ENCODE peak calls at places on chromosomes 12 and 14, in seven cellular contexts. V is IMR-90, I is A549, R is PC-3, Q is transverse colon, A is suprapubic skin, T is heart left ventricle. F is an unnamed sample. For H3K4me1, the result is how much of the 10 kb centered on the place peaks cover.

GRCh38 chr14:56199095-56199975 is 81.1 kb downstream of the PELI2 start:
- DNase-seq in V (peak), I (peak), R (no peak), Q (no peak), A (no peak), T (peak), F (no peak)

GRCh38 chr14:20386276-20386855 is 26.9 kb downstream of the TEP1 start:
- DNase-seq in V (no peak), I (no peak), R (no peak), Q (no peak), A (no peak), T (no peak), F (no peak)

GRCh38 chr12:31407562-31407961 is 81.6 kb upstream of the SINHCAF start:
- DNase-seq in V (no peak), I (no peak), R (no peak), Q (no peak), A (no peak), T (no peak), F (no peak)

GRCh38 chr14:59282366-59282765 is 93.9 kb downstream of the DAAM1 start:
- DNase-seq in V (peak), I (no peak), R (peak), Q (no peak), A (no peak), T (no peak), F (no peak)

GRCh38 chr14:106845286-106846087 is 1319.1 kb downstream of the TMEM121 start:
- DNase-seq in V (no peak), I (peak), R (peak), Q (peak), A (no peak), T (no peak), F (no peak)

GRCh38 chr14:50954811-50955372 is 10.6 kb upstream of the PYGL start:
- DNase-seq in V (peak), I (peak), R (peak), Q (no peak), A (no peak), T (no peak), F (no peak)

GRCh38 chr12:111169032-111169431 is 199.9 kb downstream of the PHETA1 start:
- DNase-seq in V (no peak), I (no peak), R (no peak), Q (no peak), A (no peak), T (no peak), F (no peak)

GRCh38 chr14:102094101-102094500 is 7.3 kb upstream of the HSP90AA1 start:
- DNase-seq in V (no peak), I (no peak), R (no peak), Q (no peak), A (no peak), T (no peak), F (no peak)

GRCh38 chr12:39357046-39357445 is 85.9 kb downstream of the KIF21A start:
- DNase-seq in V (no peak), I (no peak), R (no peak), Q (no peak), A (no peak), T (no peak), F (no peak)

GRCh38 chr14:87405563-87405962 is 587.4 kb downstream of the GALC start:
- DNase-seq in V (no peak), I (no peak), R (no peak), Q (no peak), A (no peak), T (no peak), F (no peak)

GRCh38 chr14:101508948-101509729 is 52.2 kb upstream of the DIO3 start:
- DNase-seq in V (no peak), I (no peak), R (no peak), Q (no peak), A (peak), T (no peak), F (no peak)

GRCh38 chr14:99791476-99792283 is 1.5 kb upstream of the EML1 start:
- DNase-seq in V (no peak), I (no peak), R (no peak), Q (no peak), A (peak), T (no peak), F (no peak)

GRCh38 chr12:72081787-72082186 is 143.1 kb downstream of the TPH2 start:
- DNase-seq in V (no peak), I (no peak), R (no peak), Q (no peak), A (no peak), T (no peak), F (no peak)

GRCh38 chr12:131093971-131094830 is 140.5 kb downstream of the ADGRD1 start:
- DNase-seq in V (no peak), I (no peak), R (no peak), Q (peak), A (peak), T (peak), F (no peak)

GRCh38 chr14:65287264-65288131 is 125.0 kb upstream of the FUT8 start:
- DNase-seq in V (no peak), I (no peak), R (no peak), Q (peak), A (no peak), T (no peak), F (no peak)

GRCh38 chr14:39948235-39948634 is 516.0 kb upstream of the FBXO33 start:
- DNase-seq in V (no peak), I (no peak), R (no peak), Q (no peak), A (no peak), T (no peak), F (no peak)

GRCh38 chr14:51744372-51745150 is 92.9 kb downstream of the FRMD6 start:
- DNase-seq in V (no peak), I (no peak), R (no peak), Q (no peak), A (no peak), T (no peak), F (no peak)

GRCh38 chr12:21989819-21990412 is 48.7 kb upstream of the ABCC9 start:
- DNase-seq in V (peak), I (no peak), R (peak), Q (no peak), A (no peak), T (no peak), F (no peak)

GRCh38 chr12:69987453-69988102 is 162.6 kb downstream of the MYRFL start:
- DNase-seq in V (peak), I (peak), R (peak), Q (peak), A (no peak), T (no peak), F (no peak)

GRCh38 chr12:3000548-3001275 is 41.5 kb downstream of the TEAD4 start:
- DNase-seq in V (no peak), I (peak), R (no peak), Q (no peak), A (no peak), T (no peak), F (no peak)

GRCh38 chr12:3004655-3005565 is 45.7 kb downstream of the TEAD4 start:
- DNase-seq in V (no peak), I (peak), R (no peak), Q (no peak), A (no peak), T (no peak), F (no peak)

GRCh38 chr12:3005736-3006135 is 46.5 kb downstream of the TEAD4 start:
- DNase-seq in V (peak), I (no peak), R (peak), Q (no peak), A (no peak), T (no peak), F (no peak)

GRCh38 chr12:3002636-3003035 is 43.4 kb downstream of the TEAD4 start:
- DNase-seq in V (no peak), I (no peak), R (no peak), Q (no peak), A (no peak), T (no peak), F (no peak)

DNA sequence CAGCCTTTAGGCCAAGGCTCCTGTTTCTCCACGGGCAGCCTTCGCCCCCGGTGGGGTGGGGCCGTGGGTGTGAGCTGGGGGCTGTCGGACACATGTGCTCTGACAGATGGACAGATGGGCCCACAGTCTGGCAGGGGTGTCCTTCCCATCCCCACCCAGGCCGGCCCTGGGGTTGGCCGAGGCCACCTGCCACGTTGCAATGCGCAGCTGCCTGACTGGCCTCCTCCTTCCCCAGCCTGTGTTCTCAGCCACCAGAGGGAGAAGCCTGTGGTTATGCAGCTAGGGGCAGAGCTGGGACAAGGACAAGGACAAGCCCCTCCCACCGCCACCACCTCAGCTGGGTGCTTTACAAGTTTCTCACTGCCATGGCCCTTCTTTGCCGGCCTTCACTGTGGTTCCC is 44.4 kb downstream of the TEAD4 start:
- DNase-seq in V (no peak), I (no peak), R (no peak), Q (no peak), A (no peak), T (no peak), F (no peak)
- H3K27ac ChIP-seq in V (no peak), I (no peak), R (no peak), Q (no peak), A (no peak), T (no peak), F (no peak)

DNA sequence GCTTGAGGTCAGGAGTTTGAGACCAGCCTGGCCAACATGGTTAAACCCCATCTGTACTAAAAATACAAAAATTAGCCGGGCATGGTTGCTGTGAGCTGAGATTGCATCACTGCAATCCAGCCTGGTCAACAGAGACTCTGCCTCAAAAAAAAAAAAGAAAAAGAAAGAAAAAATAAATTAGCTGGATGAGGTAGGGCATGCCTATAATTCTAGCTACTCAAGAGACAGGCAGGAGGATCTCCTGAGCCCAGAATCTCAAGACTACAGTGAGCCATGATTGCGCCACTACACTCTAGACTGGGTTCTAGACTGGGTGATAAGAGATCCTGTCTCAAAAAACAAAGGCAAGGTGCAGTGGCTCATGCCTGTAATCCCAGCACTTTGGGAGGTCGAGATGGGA is 16.9 kb downstream of the PPP4R3A start:
- DNase-seq in V (peak), I (no peak), R (no peak), Q (no peak), A (no peak), T (no peak), F (no peak)
- H3K4me1 ChIP-seq in V (under half), I (under half), R (under half), Q (half or more), A (half or more), T (half or more), F (half or more)

GRCh38 chr12:47949441-47950341 is 13.7 kb upstream of the TMEM106C start:
- DNase-seq in V (peak), I (peak), R (peak), Q (peak), A (peak), T (peak), F (no peak)
- H3K27ac ChIP-seq in V (no peak), I (peak), R (no peak), Q (peak), A (peak), T (no peak), F (no peak)

GRCh38 chr12:101826766-101827368 is 3.9 kb downstream of the GNPTAB start:
- DNase-seq in V (no peak), I (no peak), R (no peak), Q (no peak), A (no peak), T (no peak), F (no peak)
- H3K4me1 ChIP-seq in V (under half), I (under half), R (under half), Q (under half), A (half or more), T (half or more), F (under half)

F was measured in vagina.